ENCODE peak calls at places on chromosomes 12 and 14, in four cellular contexts. One of them, this sample, is unnamed.

GRCh38 chr12:34334953-34335743 is 312.9 kb downstream of the ALG10 start:
- DNase-seq in breast epithelium: no peak
- DNase-seq in astrocyte: no peak
- DNase-seq in epithelial cell of esophagus: no peak
- DNase-seq in this sample: no peak

GRCh38 chr12:53950789-53951576 is 3.7 kb upstream of the HOXC12 start:
- DNase-seq in epithelial cell of esophagus: no peak
- DNase-seq in astrocyte: no peak
- DNase-seq in breast epithelium: no peak
- DNase-seq in this sample: no peak

GRCh38 chr14:75877292-75877691 is 104.5 kb downstream of the TGFB3 start:
- DNase-seq in astrocyte: peak
- DNase-seq in epithelial cell of esophagus: peak
- DNase-seq in breast epithelium: no peak
- DNase-seq in this sample: no peak

GRCh38 chr14:23379331-23380196 is 2.7 kb downstream of the CMTM5 start:
- DNase-seq in epithelial cell of esophagus: peak
- DNase-seq in astrocyte: no peak
- DNase-seq in breast epithelium: peak
- DNase-seq in this sample: peak

GRCh38 chr12:130646690-130647089 is 69.4 kb downstream of the RIMBP2 start:
- DNase-seq in epithelial cell of esophagus: no peak
- DNase-seq in astrocyte: no peak
- DNase-seq in breast epithelium: no peak
- DNase-seq in this sample: no peak

GRCh38 chr12:75814856-75815754 is 216.5 kb downstream of the PHLDA1 start:
- DNase-seq in epithelial cell of esophagus: peak
- DNase-seq in breast epithelium: no peak
- DNase-seq in astrocyte: peak
- DNase-seq in this sample: no peak

GRCh38 chr12:100868487-100868886 is 73.9 kb downstream of the ANO4 start:
- DNase-seq in breast epithelium: no peak
- DNase-seq in astrocyte: peak
- DNase-seq in epithelial cell of esophagus: peak
- DNase-seq in this sample: no peak

GRCh38 chr14:54944737-54945391 is 42.2 kb upstream of the GCH1 start:
- DNase-seq in breast epithelium: no peak
- DNase-seq in epithelial cell of esophagus: no peak
- DNase-seq in astrocyte: no peak
- DNase-seq in this sample: no peak

GRCh38 chr14:99030436-99030835 is 241.6 kb downstream of the BCL11B start:
- DNase-seq in epithelial cell of esophagus: no peak
- DNase-seq in astrocyte: no peak
- DNase-seq in breast epithelium: no peak
- DNase-seq in this sample: no peak

GRCh38 chr12:67067453-67068203 is 201.5 kb upstream of the CAND1 start:
- DNase-seq in astrocyte: no peak
- DNase-seq in breast epithelium: no peak
- DNase-seq in epithelial cell of esophagus: peak
- DNase-seq in this sample: no peak

GRCh38 chr14:99724196-99724891 is 40.2 kb downstream of the CYP46A1 start:
- DNase-seq in breast epithelium: peak
- DNase-seq in epithelial cell of esophagus: no peak
- DNase-seq in astrocyte: no peak
- DNase-seq in this sample: no peak

GRCh38 chr14:100031506-100032281 is 33.5 kb upstream of the EVL start:
- DNase-seq in epithelial cell of esophagus: peak
- DNase-seq in breast epithelium: peak
- DNase-seq in astrocyte: peak
- DNase-seq in this sample: peak

GRCh38 chr14:36580856-36581831 is 1.3 kb downstream of the NKX2-8 start:
- DNase-seq in breast epithelium: no peak
- DNase-seq in epithelial cell of esophagus: peak
- DNase-seq in astrocyte: peak
- DNase-seq in this sample: no peak

DNA sequence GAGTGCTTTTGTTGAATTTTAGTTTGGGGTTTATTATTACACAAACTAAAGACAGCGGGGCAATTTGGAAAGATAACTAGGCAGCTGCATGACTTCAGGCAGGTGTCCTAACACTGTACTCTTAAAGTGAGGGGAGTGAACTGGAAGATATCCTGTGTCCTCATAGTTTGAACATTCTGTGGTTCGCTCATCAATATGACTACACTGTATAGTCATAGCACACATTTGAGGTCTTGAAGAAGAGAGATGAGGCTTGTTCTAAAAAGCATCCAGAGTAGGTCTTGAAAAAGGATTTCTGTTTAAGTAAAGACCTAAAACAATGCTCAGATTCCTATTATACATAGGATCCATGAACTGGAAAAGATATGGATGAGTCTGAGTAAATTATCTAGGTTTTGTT is 1.8 kb upstream of the MAP3K9 start:
- DNase-seq in astrocyte: no peak
- DNase-seq in epithelial cell of esophagus: peak
- DNase-seq in breast epithelium: no peak
- DNase-seq in this sample: no peak
- H3K4me3 ChIP-seq in astrocyte: no peak
- H3K4me3 ChIP-seq in epithelial cell of esophagus: peak
- H3K4me3 ChIP-seq in breast epithelium: no peak
- H3K4me3 ChIP-seq in this sample: no peak

DNA sequence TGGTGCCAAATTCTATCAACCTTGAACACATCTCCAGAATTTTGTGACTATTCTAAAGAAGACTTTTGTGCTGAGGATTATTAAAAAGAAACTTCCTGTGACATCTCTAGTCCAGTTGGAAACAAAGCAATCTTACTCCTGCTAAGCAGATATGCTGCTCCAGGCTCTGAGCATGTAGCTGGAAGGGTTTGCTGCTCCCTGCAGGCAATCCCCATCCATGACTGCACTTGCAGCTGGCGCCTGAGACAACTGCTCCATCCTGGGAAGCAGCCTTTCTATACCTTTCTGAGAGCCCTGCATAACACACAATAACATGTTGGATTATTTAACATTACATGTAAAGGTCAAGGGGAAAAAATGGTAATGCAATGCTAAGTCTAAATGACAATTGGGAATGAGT is 105.1 kb downstream of the NDUFA12 start:
- DNase-seq in epithelial cell of esophagus: peak
- DNase-seq in breast epithelium: no peak
- DNase-seq in astrocyte: no peak
- DNase-seq in this sample: no peak
- TF ChIP-seq CTCF in epithelial cell of esophagus: peak
- TF ChIP-seq CTCF in breast epithelium: no peak
- TF ChIP-seq CTCF in astrocyte: peak
- TF ChIP-seq CTCF in this sample: no peak

GRCh38 chr14:26113930-26114329 is 483.9 kb downstream of the NOVA1 start:
- DNase-seq in astrocyte: no peak
- DNase-seq in breast epithelium: no peak
- DNase-seq in epithelial cell of esophagus: no peak
- DNase-seq in this sample: no peak
- H3K4me3 ChIP-seq in astrocyte: no peak
- H3K4me3 ChIP-seq in breast epithelium: no peak
- H3K4me3 ChIP-seq in epithelial cell of esophagus: no peak
- H3K4me3 ChIP-seq in this sample: no peak

GRCh38 chr12:103833891-103834290 is 7.1 kb downstream of the NT5DC3 start:
- DNase-seq in astrocyte: no peak
- DNase-seq in epithelial cell of esophagus: no peak
- DNase-seq in breast epithelium: no peak
- DNase-seq in this sample: no peak
- TF ChIP-seq CTCF in astrocyte: no peak
- TF ChIP-seq CTCF in epithelial cell of esophagus: no peak
- TF ChIP-seq CTCF in breast epithelium: no peak
- TF ChIP-seq CTCF in this sample: peak

DNA sequence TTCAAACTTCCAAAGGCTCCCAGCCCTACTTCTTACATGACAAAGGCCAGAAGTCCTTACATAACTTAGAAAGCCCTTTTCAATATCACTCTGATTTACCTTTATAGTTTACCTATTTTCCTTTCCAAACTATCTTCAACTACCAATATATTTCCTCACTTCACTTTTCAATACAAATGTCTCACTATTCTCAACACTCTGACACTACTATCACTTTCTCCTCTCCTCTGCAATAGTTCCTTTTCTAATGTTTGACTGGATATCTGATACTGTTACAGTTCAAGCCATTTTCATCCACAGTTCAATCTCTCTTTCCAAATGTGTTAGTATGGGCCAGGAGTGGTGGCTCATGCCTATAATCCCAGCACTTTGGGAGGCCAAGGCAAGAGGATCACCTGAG is 3.3 kb downstream of the SARNP start:
- DNase-seq in epithelial cell of esophagus: no peak
- DNase-seq in breast epithelium: no peak
- DNase-seq in astrocyte: no peak
- DNase-seq in this sample: no peak
- H3K4me3 ChIP-seq in epithelial cell of esophagus: no peak
- H3K4me3 ChIP-seq in breast epithelium: no peak
- H3K4me3 ChIP-seq in astrocyte: no peak
- H3K4me3 ChIP-seq in this sample: no peak

GRCh38 chr12:31633464-31633863 is 26.0 kb upstream of the ETFBKMT start:
- DNase-seq in breast epithelium: no peak
- DNase-seq in astrocyte: no peak
- DNase-seq in epithelial cell of esophagus: no peak
- DNase-seq in this sample: no peak

GRCh38 chr12:31626270-31626669 is 33.2 kb upstream of the ETFBKMT start:
- DNase-seq in astrocyte: no peak
- DNase-seq in epithelial cell of esophagus: no peak
- DNase-seq in breast epithelium: no peak
- DNase-seq in this sample: no peak

GRCh38 chr12:31634620-31635019 is 24.9 kb upstream of the ETFBKMT start:
- DNase-seq in astrocyte: no peak
- DNase-seq in epithelial cell of esophagus: no peak
- DNase-seq in breast epithelium: no peak
- DNase-seq in this sample: no peak

DNA sequence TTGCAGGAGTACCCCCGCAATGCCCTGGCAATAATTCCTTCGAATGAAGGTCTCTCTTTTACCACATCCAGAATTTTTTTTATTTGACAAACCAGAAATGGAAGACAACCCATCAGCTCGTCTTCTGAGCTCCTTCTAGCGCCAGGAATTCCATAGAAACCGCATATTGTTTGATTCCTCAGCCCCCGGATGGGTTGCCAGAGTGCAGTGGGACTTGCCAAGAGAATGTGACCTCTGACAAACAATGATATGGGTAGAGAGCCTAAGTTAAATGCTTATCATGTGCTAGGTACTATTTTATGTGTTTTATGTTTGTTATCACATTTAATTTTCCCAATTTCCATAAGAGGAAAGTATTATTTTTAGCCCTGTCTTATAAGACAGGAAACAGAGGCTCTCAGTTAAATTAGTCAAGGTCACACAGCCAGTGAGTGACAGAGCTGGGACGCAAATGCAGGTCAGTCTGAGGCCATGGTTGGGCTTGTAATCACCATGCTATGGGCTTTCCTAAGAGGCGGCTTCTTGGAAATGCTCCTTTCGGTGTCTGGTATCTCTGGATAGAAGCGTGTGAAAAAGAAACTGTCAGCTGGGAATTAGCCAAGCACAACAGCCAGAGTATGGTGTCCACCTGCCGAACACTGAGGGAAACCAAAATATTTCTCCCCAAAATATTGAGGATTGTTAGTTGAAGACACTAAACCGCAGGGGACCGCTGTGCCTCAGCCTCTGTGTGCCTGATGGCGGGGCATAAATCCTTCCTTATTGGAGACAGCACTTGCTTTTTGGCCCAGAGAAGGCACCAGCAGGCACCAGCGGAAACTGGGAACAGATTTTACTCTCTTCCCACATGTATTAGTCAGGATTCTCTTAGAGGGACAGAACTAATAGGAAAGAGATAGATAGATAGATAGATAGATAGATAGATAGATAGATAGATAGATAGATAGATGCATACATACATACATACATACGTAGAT is 29.4 kb upstream of the ETFBKMT start:
- DNase-seq in astrocyte: peak
- DNase-seq in breast epithelium: no peak
- DNase-seq in epithelial cell of esophagus: no peak
- DNase-seq in this sample: no peak
- TF ChIP-seq CTCF in astrocyte: no peak
- TF ChIP-seq CTCF in breast epithelium: no peak
- TF ChIP-seq CTCF in epithelial cell of esophagus: no peak
- TF ChIP-seq CTCF in this sample: no peak

DNA sequence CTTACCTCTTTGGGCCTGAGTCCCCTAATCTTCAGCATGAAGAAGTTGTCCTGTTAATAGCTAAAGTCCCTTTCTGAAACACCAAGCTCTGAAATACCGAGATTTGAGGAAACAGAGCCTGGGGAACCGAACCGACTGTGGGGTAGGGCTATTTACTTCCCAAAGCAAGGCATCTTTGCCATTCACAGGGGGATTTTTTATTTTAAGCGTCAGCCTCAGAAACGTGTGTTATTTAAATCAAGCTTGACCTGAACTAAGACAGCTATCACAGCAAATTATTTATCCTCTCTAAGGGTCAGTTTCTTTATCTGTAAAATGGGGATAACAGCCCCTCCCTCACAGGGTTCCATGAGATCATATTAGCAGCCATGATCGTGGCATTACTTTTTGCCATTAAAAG is 1.2 kb upstream of the CORO1C start:
- DNase-seq in astrocyte: no peak
- DNase-seq in breast epithelium: no peak
- DNase-seq in epithelial cell of esophagus: no peak
- DNase-seq in this sample: no peak
- H3K4me3 ChIP-seq in astrocyte: peak
- H3K4me3 ChIP-seq in breast epithelium: peak
- H3K4me3 ChIP-seq in epithelial cell of esophagus: no peak
- H3K4me3 ChIP-seq in this sample: peak

GRCh38 chr14:85948163-85948562 is 418.2 kb downstream of the FLRT2 start:
- DNase-seq in breast epithelium: no peak
- DNase-seq in astrocyte: no peak
- DNase-seq in epithelial cell of esophagus: no peak
- DNase-seq in this sample: no peak
- TF ChIP-seq CTCF in breast epithelium: no peak
- TF ChIP-seq CTCF in astrocyte: no peak
- TF ChIP-seq CTCF in epithelial cell of esophagus: no peak
- TF ChIP-seq CTCF in this sample: no peak

GRCh38 chr12:108826115-108826806 is 31.1 kb downstream of the SSH1 start:
- DNase-seq in astrocyte: peak
- DNase-seq in breast epithelium: no peak
- DNase-seq in epithelial cell of esophagus: no peak
- DNase-seq in this sample: no peak
- H3K4me3 ChIP-seq in astrocyte: peak
- H3K4me3 ChIP-seq in breast epithelium: no peak
- H3K4me3 ChIP-seq in epithelial cell of esophagus: no peak
- H3K4me3 ChIP-seq in this sample: no peak

GRCh38 chr12:52310622-52311281 is 10.4 kb downstream of the KRT83 start:
- DNase-seq in epithelial cell of esophagus: peak
- DNase-seq in breast epithelium: no peak
- DNase-seq in astrocyte: no peak
- DNase-seq in this sample: no peak

GRCh38 chr12:52308807-52309425 is 12.3 kb downstream of the KRT83 start:
- DNase-seq in epithelial cell of esophagus: no peak
- DNase-seq in breast epithelium: no peak
- DNase-seq in astrocyte: no peak
- DNase-seq in this sample: no peak

GRCh38 chr12:52300796-52301691 is 9.7 kb upstream of the KRT81 start:
- DNase-seq in breast epithelium: no peak
- DNase-seq in astrocyte: no peak
- DNase-seq in epithelial cell of esophagus: no peak
- DNase-seq in this sample: no peak

GRCh38 chr12:52307836-52308806 is 13.1 kb downstream of the KRT83 start:
- DNase-seq in breast epithelium: peak
- DNase-seq in epithelial cell of esophagus: peak
- DNase-seq in astrocyte: peak
- DNase-seq in this sample: no peak

GRCh38 chr12:52305921-52306705 is 14.8 kb upstream of the KRT81 start:
- DNase-seq in epithelial cell of esophagus: no peak
- DNase-seq in astrocyte: no peak
- DNase-seq in breast epithelium: no peak
- DNase-seq in this sample: no peak
- TF ChIP-seq CTCF in epithelial cell of esophagus: peak
- TF ChIP-seq CTCF in astrocyte: no peak
- TF ChIP-seq CTCF in breast epithelium: no peak
- TF ChIP-seq CTCF in this sample: peak